ENCODE peak calls at places on chromosome 9, in eight cellular contexts. E, S, G, F, A, W, R and D are unnamed samples.

GRCh38 chr9:99820330-99821186 is 1.1 kb upstream of the NR4A3 start:
- DNase-seq in G (peak; percentile 88), R (peak; percentile 66), A (peak; percentile 62), S (peak; percentile 67), F (peak; percentile 88), E (peak; percentile 95), W (no peak), D (peak; percentile 80)

GRCh38 chr9:28051559-28051958 is 478.3 kb upstream of the C9orf72 start:
- DNase-seq in E (no peak), G (no peak), A (peak; percentile 20), S (no peak), R (no peak), F (no peak), W (no peak), D (no peak)

GRCh38 chr9:115746496-115746895 is 407.1 kb upstream of the PAPPA start:
- DNase-seq in E (no peak), S (no peak), G (no peak), W (no peak), F (no peak), R (no peak), A (peak; percentile 21), D (no peak)

GRCh38 chr9:23492126-23493002 is 333.7 kb downstream of the ELAVL2 start:
- DNase-seq in F (no peak), R (no peak), G (peak; percentile 54), W (peak; percentile 15), E (peak; percentile 0), S (peak; percentile 57), A (peak; percentile 72), D (no peak)

GRCh38 chr9:95801797-95802196 is 73.7 kb upstream of the ERCC6L2 start:
- DNase-seq in G (no peak), W (no peak), A (no peak), R (no peak), E (no peak), F (no peak), S (no peak), D (no peak)

GRCh38 chr9:104361207-104361606 is 142.9 kb upstream of the OR13F1 start:
- DNase-seq in E (no peak), A (no peak), R (no peak), G (no peak), F (no peak), S (no peak), W (no peak), D (no peak)

GRCh38 chr9:35937227-35937626 is 20.7 kb downstream of the OR2S2 start:
- DNase-seq in W (no peak), F (no peak), G (peak; percentile 78), E (peak; percentile 28), A (no peak), S (no peak), R (no peak), D (no peak)

GRCh38 chr9:20804476-20805253 is 120.6 kb downstream of the FOCAD start:
- DNase-seq in W (no peak), R (no peak), S (no peak), F (no peak), A (no peak), G (no peak), E (no peak), D (no peak)

GRCh38 chr9:78932849-78933627 is 636.1 kb downstream of the PSAT1 start:
- DNase-seq in G (peak; percentile 40), S (peak; percentile 66), A (no peak), R (no peak), F (no peak), W (no peak), E (peak; percentile 65), D (no peak)

GRCh38 chr9:74952281-74953151 is at the start of gene C9orf40:
- DNase-seq in S (peak; percentile 81), E (peak; percentile 83), G (peak; percentile 79), F (peak; percentile 85), R (peak; percentile 94), W (peak; percentile 60), A (peak; percentile 93), D (peak; percentile 75)

GRCh38 chr9:74951107-74951720 is 1.5 kb downstream of the C9orf40 start:
- DNase-seq in W (no peak), R (no peak), S (peak; percentile 4), G (no peak), F (no peak), E (no peak), A (no peak), D (no peak)

GRCh38 chr9:74951725-74952151 is 974 bp downstream of the C9orf40 start:
- DNase-seq in F (peak; percentile 35), W (no peak), E (peak; percentile 25), G (peak; percentile 22), S (peak; percentile 35), A (peak; percentile 66), R (peak; percentile 55), D (peak; percentile 5)

GRCh38 chr9:74950456-74950855 is 2.3 kb downstream of the C9orf40 start:
- DNase-seq in S (no peak), A (no peak), F (no peak), G (no peak), E (no peak), W (no peak), R (no peak), D (no peak)

DNA sequence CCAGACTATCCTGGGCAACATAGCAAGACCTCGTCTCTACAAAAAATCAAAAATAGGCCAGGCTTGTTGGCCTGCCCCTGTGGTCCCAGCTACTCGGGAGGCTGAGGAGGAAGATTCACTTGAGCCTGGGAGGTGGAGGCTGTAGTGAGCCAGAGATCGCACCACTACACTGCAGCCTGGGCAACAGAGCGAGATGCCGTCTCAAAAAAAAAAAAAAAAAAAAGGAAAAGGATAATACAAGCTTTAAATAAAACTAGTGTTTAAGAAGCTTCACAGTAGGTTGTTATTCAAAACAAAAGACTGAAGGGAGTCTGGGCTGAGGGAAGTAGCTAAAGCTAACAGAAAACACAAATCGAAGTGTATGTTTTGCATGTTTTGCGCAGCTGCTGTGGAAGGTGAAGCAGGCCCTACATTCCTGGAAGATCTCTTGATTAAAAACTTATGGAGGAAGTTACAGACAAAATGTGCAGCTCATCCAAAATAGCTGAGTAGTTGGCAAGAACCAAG is 576 bp upstream of the C9orf40 start:
- DNase-seq in F (no peak), R (no peak), A (peak; percentile 38), S (peak; percentile 8), W (no peak), G (peak; percentile 4), E (peak; percentile 2), D (no peak)
- H3K4me3 ChIP-seq in F (peak overlapping the region; percentile 93), R (peak overlapping the region; percentile 98), A (peak overlapping the region; percentile 92), S (peak overlapping the region; percentile 95), W (peak overlapping the region; percentile 32), G (peak overlapping the region; percentile 95), E (peak overlapping the region; percentile 67), D (peak overlapping the region; percentile 100)

GRCh38 chr9:131312822-131313770 is 23.6 kb downstream of the PLPP7 start:
- DNase-seq in F (no peak), E (no peak), G (no peak), A (peak; percentile 41), W (no peak), R (peak; percentile 46), S (no peak), D (no peak)

GRCh38 chr9:131320031-131320685 is 30.6 kb downstream of the PLPP7 start:
- DNase-seq in G (peak; percentile 12), W (no peak), A (peak; percentile 81), R (no peak), F (no peak), S (no peak), E (no peak), D (peak; percentile 78)

GRCh38 chr9:131319486-131319885 is 30.0 kb downstream of the PLPP7 start:
- DNase-seq in F (no peak), G (no peak), E (no peak), A (no peak), R (no peak), W (no peak), S (no peak), D (peak; percentile 59)

GRCh38 chr9:131323629-131324028 is 34.1 kb downstream of the PLPP7 start:
- DNase-seq in R (no peak), G (no peak), F (no peak), S (no peak), A (no peak), E (no peak), W (no peak), D (no peak)

DNA sequence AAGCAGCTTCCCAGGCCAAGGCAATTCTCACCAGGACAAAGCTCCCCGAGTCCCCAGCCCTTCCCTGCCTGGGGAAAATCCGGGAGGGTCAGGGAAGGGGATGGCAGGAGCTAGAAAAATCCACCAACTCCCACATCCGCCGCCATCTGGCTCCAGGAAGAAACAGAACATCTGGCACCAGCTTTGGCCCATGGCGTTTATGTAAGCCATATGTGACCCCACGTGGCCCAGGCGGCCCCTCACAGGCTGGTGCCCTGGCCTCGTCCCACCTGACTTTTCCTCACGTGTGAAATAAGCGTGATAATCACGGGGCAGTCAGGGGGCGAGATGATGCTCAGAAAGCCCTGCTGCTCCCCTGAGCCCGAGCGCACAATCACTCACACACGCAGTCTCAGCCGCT is 28.7 kb downstream of the PLPP7 start:
- DNase-seq in A (no peak), S (no peak), F (no peak), W (no peak), E (no peak), G (no peak), R (no peak), D (peak; percentile 19)
- H3K4me3 ChIP-seq in A (no peak overlapping the region), S (no peak overlapping the region), F (no peak overlapping the region), W (no peak overlapping the region), E (no peak overlapping the region), G (no peak overlapping the region), R (no peak overlapping the region), D (no peak overlapping the region)

DNA sequence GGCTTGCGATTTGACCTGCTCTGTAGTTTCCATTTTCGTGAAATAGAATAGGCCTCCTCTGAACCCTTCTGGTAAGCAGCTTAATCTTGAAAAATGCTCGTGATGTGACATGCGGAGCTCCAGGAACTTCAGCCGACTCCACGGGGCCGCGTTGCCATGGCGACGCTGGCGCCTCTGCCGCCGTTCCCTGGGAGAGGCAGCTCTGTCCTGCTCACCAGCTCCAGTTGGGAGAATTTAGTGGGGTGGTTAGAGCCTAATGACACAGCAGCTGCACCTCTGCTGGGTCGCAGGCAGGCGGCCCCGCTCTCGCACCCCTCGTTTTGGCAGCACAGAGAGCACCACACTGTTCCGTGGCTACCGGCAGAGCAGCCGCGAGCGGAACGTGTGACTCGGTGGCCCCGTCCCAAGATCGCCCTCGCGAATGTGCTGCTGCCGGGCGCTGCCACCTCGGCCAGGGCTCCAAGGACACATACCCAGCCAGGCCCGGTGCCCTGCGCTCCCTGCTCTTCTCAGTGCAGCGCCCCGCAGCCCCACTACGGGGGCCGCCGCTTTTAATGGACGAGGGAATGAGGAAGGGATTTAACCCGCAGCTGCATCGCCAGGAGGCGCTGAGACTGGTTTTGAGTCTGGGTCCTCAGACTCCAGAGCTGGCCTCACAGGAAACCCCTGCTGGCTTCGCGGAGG is 131.2 kb upstream of the LMX1B start:
- DNase-seq in A (no peak), F (no peak), W (peak; percentile 36), E (peak; percentile 72), S (no peak), G (peak; percentile 81), R (no peak), D (peak; percentile 38)
- H3K4me3 ChIP-seq in A (no peak overlapping the region), F (peak overlapping the region; percentile 43), W (peak overlapping the region; percentile 32), E (no peak overlapping the region), S (no peak overlapping the region), G (no peak overlapping the region), R (no peak overlapping the region), D (no peak overlapping the region)

DNA sequence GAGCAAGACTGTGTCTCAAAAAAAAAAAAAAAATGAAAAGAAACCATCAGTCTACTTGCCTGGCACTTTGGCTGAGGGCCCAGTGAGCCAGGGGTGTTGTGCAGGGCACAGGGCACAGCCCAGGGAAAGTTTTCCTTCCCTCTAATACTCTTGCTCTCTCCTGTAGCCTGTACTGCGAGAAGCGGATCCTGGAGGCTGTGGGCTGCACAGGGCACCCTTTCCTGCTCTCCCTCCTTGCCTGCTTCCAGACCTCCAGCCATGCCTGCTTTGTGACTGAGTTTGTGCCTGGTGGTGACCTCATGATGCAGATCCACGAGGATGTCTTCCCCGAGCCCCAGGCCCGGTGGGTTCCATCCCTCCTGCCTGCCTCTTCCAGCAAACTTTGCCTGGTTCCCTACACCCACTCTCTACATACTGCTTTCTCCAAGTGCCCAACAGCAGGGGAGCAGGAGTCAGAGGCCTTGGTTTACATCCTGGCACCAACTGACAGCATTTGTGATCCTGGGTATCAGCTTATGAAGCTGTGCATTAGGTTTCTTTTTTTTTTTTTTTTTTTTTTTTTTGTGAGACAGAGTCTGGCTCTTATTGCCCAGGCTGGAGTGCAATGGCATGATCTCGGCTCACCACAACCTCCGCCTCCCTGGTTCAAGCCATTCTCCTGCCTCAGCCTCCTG is 7.2 kb downstream of the ZDHHC12 start:
- DNase-seq in F (no peak), R (peak; percentile 42), S (no peak), A (no peak), G (no peak), E (no peak), W (no peak), D (no peak)
- H3K4me3 ChIP-seq in F (no peak overlapping the region), R (no peak overlapping the region), S (no peak overlapping the region), A (no peak overlapping the region), G (no peak overlapping the region), E (no peak overlapping the region), W (no peak overlapping the region), D (no peak overlapping the region)